ENCODE peak calls at places on chromosomes 1 and 21, in five cellular contexts. V is H9, A is neuronal stem cell, N is mesenchymal stem cell, P is H1. Y is an unnamed sample.

GRCh38 chr1:112818990-112819689 is 104.0 kb upstream of the PPM1J start:
- DNase-seq in A (no peak), N (peak; percentile 81), P (no peak), V (no peak), Y (peak; percentile 84)

GRCh38 chr1:112472142-112472541 is 36.6 kb upstream of the WNT2B start:
- DNase-seq in V (no peak), A (no peak), P (no peak), N (no peak), Y (no peak)

GRCh38 chr1:239951518-239952130 is 140.1 kb upstream of the FMN2 start:
- DNase-seq in V (peak; percentile 52), N (peak; percentile 60), A (peak; percentile 52), P (no peak), Y (peak; percentile 54)

GRCh38 chr1:198135366-198135765 is 21.4 kb upstream of the NEK7 start:
- DNase-seq in V (no peak), N (no peak), A (no peak), P (no peak), Y (peak; percentile 40)

GRCh38 chr21:32569261-32570230 is 15.8 kb downstream of the TCP10L start:
- DNase-seq in P (peak; percentile 50), N (peak; percentile 78), V (peak; percentile 84), A (peak; percentile 79), Y (peak; percentile 86)

GRCh38 chr1:5993553-5994510 is 1.6 kb upstream of the NPHP4 start:
- DNase-seq in P (no peak), N (no peak), A (no peak), V (no peak), Y (no peak)

GRCh38 chr1:80054129-80054528 is 1047.6 kb upstream of the ADGRL4 start:
- DNase-seq in P (no peak), A (no peak), V (no peak), N (peak; percentile 77), Y (peak; percentile 3)

GRCh38 chr1:236392182-236392581 is 1.9 kb upstream of the EDARADD start:
- DNase-seq in P (no peak), V (no peak), N (no peak), A (no peak), Y (no peak)

GRCh38 chr1:24900486-24900849 is 29.6 kb downstream of the RUNX3 start:
- DNase-seq in N (no peak), P (no peak), A (no peak), V (no peak), Y (no peak)

GRCh38 chr1:242736569-242736968 is 212.1 kb upstream of the PLD5 start:
- DNase-seq in A (no peak), V (no peak), N (no peak), P (no peak), Y (peak; percentile 92)

GRCh38 chr1:242738702-242739225 is 214.3 kb upstream of the PLD5 start:
- DNase-seq in P (no peak), V (no peak), N (no peak), A (no peak), Y (peak; percentile 55)

GRCh38 chr1:242735323-242735722 is 210.8 kb upstream of the PLD5 start:
- DNase-seq in P (no peak), N (no peak), A (no peak), V (no peak), Y (no peak)

GRCh38 chr1:242743983-242744780 is 219.7 kb upstream of the PLD5 start:
- DNase-seq in N (no peak), P (no peak), V (no peak), A (no peak), Y (no peak)

GRCh38 chr1:242739246-242739645 is 214.7 kb upstream of the PLD5 start:
- DNase-seq in A (no peak), V (no peak), P (no peak), N (no peak), Y (no peak)
- H2BK12ac ChIP-seq in A (no peak overlapping the region), V (no peak overlapping the region), P (no peak overlapping the region), N (no peak overlapping the region), Y (no peak overlapping the region)

GRCh38 chr1:15229569-15230170 is 17.4 kb upstream of the FHAD1 start:
- DNase-seq in P (no peak), V (no peak), N (no peak), A (no peak), Y (no peak)

GRCh38 chr1:15224903-15225485 is 22.0 kb upstream of the FHAD1 start:
- DNase-seq in A (no peak), P (no peak), N (no peak), V (no peak), Y (no peak)

GRCh38 chr1:15224259-15224869 is 22.7 kb upstream of the FHAD1 start:
- DNase-seq in P (no peak), A (no peak), N (peak; percentile 47), V (no peak), Y (no peak)

GRCh38 chr1:15222653-15223303 is 24.2 kb upstream of the FHAD1 start:
- DNase-seq in P (no peak), N (no peak), V (no peak), A (no peak), Y (no peak)

GRCh38 chr1:15226626-15227286 is 20.3 kb upstream of the FHAD1 start:
- DNase-seq in P (no peak), A (no peak), N (no peak), V (no peak), Y (no peak)
- H2BK12ac ChIP-seq in P (no peak overlapping the region), A (peak overlapping the region; percentile 24), N (no peak overlapping the region), V (no peak overlapping the region), Y (no peak overlapping the region)

GRCh38 chr1:156493749-156494148 is 6.8 kb downstream of the MEF2D start:
- DNase-seq in N (no peak), V (no peak), P (no peak), A (no peak), Y (no peak)
- H2BK12ac ChIP-seq in N (no peak overlapping the region), V (no peak overlapping the region), P (no peak overlapping the region), A (peak overlapping the region; percentile 23), Y (no peak overlapping the region)

GRCh38 chr1:213397638-213398037 is 346.6 kb downstream of the RPS6KC1 start:
- DNase-seq in N (no peak), V (no peak), P (no peak), A (no peak), Y (no peak)

GRCh38 chr1:213393860-213394259 is 342.8 kb downstream of the RPS6KC1 start:
- DNase-seq in P (no peak), N (no peak), A (no peak), V (no peak), Y (no peak)

GRCh38 chr1:213394837-213395236 is 343.8 kb downstream of the RPS6KC1 start:
- DNase-seq in P (no peak), N (no peak), V (no peak), A (no peak), Y (no peak)

DNA sequence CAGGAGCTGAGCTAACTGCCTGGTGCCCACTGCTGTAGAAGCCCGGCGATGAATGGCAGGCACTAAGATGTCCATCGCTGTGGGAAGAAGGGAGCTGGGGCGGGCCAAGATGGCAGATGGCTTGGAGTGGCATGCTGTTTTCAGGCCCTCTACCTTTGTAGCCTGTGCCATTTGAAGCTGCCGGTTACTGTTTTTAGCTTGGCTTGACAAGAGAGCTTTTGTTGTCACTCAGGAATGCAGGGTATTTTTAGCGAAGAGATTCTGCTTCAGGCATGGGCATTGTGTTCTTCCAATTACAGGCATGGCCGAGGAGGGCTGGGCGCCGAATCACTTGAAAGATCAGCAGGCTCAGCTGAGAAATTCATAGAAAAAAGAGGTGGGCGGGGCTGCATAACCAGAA is 348.7 kb downstream of the RPS6KC1 start:
- DNase-seq in P (no peak), N (no peak), A (peak; percentile 70), V (no peak), Y (peak; percentile 64)
- H2BK12ac ChIP-seq in P (peak overlapping the region; percentile 2), N (no peak overlapping the region), A (no peak overlapping the region), V (no peak overlapping the region), Y (peak overlapping the region; percentile 98)

GRCh38 chr1:22100168-22100567 is 42.7 kb downstream of the WNT4 start:
- DNase-seq in P (no peak), V (no peak), A (no peak), N (no peak), Y (no peak)
- H2BK12ac ChIP-seq in P (no peak overlapping the region), V (no peak overlapping the region), A (no peak overlapping the region), N (no peak overlapping the region), Y (no peak overlapping the region)

GRCh38 chr1:175005085-175005783 is 5.5 kb downstream of the CACYBP start:
- DNase-seq in N (no peak), V (no peak), A (no peak), P (no peak), Y (no peak)
- H2BK12ac ChIP-seq in N (no peak overlapping the region), V (no peak overlapping the region), A (no peak overlapping the region), P (no peak overlapping the region), Y (no peak overlapping the region)

GRCh38 chr1:165834881-165835280 is 7.5 kb downstream of the UCK2 start:
- DNase-seq in P (no peak), N (no peak), A (no peak), V (no peak), Y (no peak)

GRCh38 chr1:165833358-165833757 is 5.9 kb downstream of the UCK2 start:
- DNase-seq in A (no peak), P (no peak), V (no peak), N (no peak), Y (no peak)

GRCh38 chr1:165834229-165834628 is 6.8 kb downstream of the UCK2 start:
- DNase-seq in A (no peak), V (no peak), N (no peak), P (no peak), Y (no peak)

GRCh38 chr1:165837838-165838364 is 10.5 kb downstream of the UCK2 start:
- DNase-seq in P (no peak), A (no peak), V (no peak), N (no peak), Y (no peak)

GRCh38 chr1:165836664-165837482 is 9.5 kb downstream of the UCK2 start:
- DNase-seq in V (no peak), N (no peak), A (no peak), P (no peak), Y (no peak)
- H2BK12ac ChIP-seq in V (no peak overlapping the region), N (no peak overlapping the region), A (no peak overlapping the region), P (no peak overlapping the region), Y (no peak overlapping the region)

DNA sequence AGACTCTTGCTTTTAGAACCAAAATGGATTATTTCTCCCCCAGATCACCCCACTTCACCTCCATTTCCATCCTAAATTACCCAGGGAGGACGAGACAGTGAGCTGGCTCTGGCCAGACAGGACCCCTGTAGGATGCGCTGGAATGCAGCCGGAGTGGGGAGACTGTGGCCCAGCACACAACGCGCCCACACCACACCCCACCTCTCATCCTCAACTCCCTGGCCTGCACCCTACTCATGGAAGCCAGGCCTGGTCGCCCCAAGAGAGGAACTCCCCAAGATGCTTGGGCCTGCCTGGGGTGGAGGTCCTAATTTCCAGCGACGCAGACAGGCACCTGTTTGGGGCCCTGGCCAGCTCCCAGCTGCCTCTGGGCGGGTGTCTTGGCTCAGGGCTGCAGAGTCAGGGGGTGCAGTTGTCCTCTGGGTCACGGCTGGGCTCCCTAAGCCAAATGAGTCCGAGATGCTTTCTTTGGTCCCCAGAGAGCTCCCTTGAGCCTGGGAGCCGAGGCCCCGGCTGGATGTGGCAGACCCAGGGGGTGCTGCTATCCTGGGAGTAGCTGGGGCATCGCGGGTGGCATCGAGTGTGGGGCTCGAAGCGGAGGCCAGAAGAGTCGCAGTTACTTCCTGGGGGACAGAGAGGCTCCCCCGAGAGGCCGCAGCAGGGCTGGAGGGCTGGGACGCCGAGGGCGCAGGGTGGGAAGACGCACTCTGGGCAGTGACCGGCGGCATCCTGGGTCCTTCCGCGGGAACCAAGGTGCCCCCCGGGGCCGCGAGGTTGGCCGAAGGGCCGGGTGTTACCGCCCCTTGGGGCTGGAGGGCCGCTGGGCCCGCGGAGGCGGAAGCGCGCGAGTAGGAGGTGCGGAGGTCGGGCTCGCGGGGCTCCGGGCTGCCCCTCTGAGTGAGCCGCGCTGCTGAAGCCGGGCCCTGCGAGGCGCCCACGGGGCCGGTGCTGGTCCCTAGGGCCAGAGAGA is 10.4 kb downstream of the CLEC20A start:
- DNase-seq in P (no peak), V (no peak), N (no peak), A (no peak), Y (no peak)
- H2BK12ac ChIP-seq in P (no peak overlapping the region), V (no peak overlapping the region), N (no peak overlapping the region), A (no peak overlapping the region), Y (no peak overlapping the region)

Y was measured in trophoblast cell.